ENCODE peak calls at places on chromosomes 12 and 14, in ten cellular contexts. B is heart left ventricle; E is activated T-cell treated with anti-CD3 and anti-CD28 coated beads, Interleukin-2, amount 50 U/mL, for 1 hour; V is NCI-H1092; Q is fibroblast of pulmonary artery; W is lower leg skin; I is stimulated activated effector memory CD8-positive, alpha-beta T cell treated with anti-CD3 and anti-CD28 coated beads, Interleukin-12 subunit alpha, Interleukin-12 subunit beta, amount 100 ng/mL, for 72 hours; P is HL-60; S is effector memory CD8-positive, alpha-beta T cell; Z is left ventricle myocardium superior. L is an unnamed sample.
A peak's percentile ranks its signal among the peaks of the same experiment; 100 is the strongest.

GRCh38 chr12:62632521-62632920 is 165.9 kb downstream of the MON2 start:
- DNase-seq in B (peak; percentile 41), E (peak; percentile 23), V (peak; percentile 21), Q (no peak), W (peak; percentile 89), I (no peak), P (no peak), S (peak; percentile 3), Z (peak; percentile 80), L (no peak)

GRCh38 chr12:96397756-96398421 is 2.4 kb downstream of the CDK17 start:
- DNase-seq in B (no peak), E (no peak), V (no peak), Q (peak; percentile 46), W (no peak), I (no peak), P (no peak), S (no peak), Z (no peak), L (peak; percentile 35)

GRCh38 chr12:65998536-65999530 is 131.7 kb downstream of the LLPH start:
- DNase-seq in B (no peak), E (no peak), V (no peak), Q (no peak), W (no peak), I (no peak), P (no peak), S (no peak), Z (no peak), L (no peak)

GRCh38 chr12:1830981-1831930 is 10.9 kb downstream of the LRTM2 start:
- DNase-seq in B (peak; percentile 58), E (no peak), V (no peak), Q (peak; percentile 72), W (no peak), I (no peak), P (no peak), S (peak; percentile 20), Z (peak; percentile 68), L (no peak)

GRCh38 chr14:65103150-65103760 is 938 bp upstream of the MAX start:
- DNase-seq in B (no peak), E (no peak), V (no peak), Q (peak; percentile 26), W (no peak), I (no peak), P (peak; percentile 33), S (no peak), Z (no peak), L (no peak)

GRCh38 chr12:50201987-50202521 is 34.9 kb upstream of the CERS5 start:
- DNase-seq in B (no peak), E (no peak), V (no peak), Q (peak; percentile 79), W (no peak), I (no peak), P (no peak), S (no peak), Z (no peak), L (no peak)

GRCh38 chr12:69007858-69008314 is 74.9 kb upstream of the CPM start:
- DNase-seq in B (no peak), E (no peak), V (no peak), Q (peak; percentile 13), W (no peak), I (no peak), P (no peak), S (no peak), Z (no peak), L (no peak)

GRCh38 chr12:114623737-114624136 is 60.2 kb downstream of the TBX3 start:
- DNase-seq in B (no peak), E (no peak), V (no peak), Q (no peak), W (peak; percentile 12), I (no peak), P (no peak), S (no peak), Z (no peak), L (no peak)

GRCh38 chr12:13465641-13466040 is 269.1 kb downstream of the EMP1 start:
- DNase-seq in B (peak; percentile 25), E (no peak), V (no peak), Q (no peak), W (no peak), I (no peak), P (no peak), S (no peak), Z (peak; percentile 58), L (no peak)

GRCh38 chr14:42057176-42057575 is 450.5 kb downstream of the LRFN5 start:
- DNase-seq in B (no peak), E (no peak), V (no peak), Q (peak; percentile 52), W (no peak), I (no peak), P (no peak), S (no peak), Z (no peak), L (no peak)

GRCh38 chr14:21419528-21419927 is 35.7 kb upstream of the SUPT16H start:
- DNase-seq in B (no peak), E (no peak), V (no peak), Q (no peak), W (no peak), I (no peak), P (no peak), S (no peak), Z (no peak), L (no peak)

GRCh38 chr14:70887207-70888150 is 19.8 kb upstream of the PCNX1 start:
- DNase-seq in B (no peak), E (no peak), V (no peak), Q (peak; percentile 43), W (no peak), I (no peak), P (no peak), S (no peak), Z (no peak), L (peak; percentile 23)

GRCh38 chr14:90398315-90398811 is 1.5 kb downstream of the CALM1 start:
- DNase-seq in B (peak; percentile 45), E (peak; percentile 77), V (no peak), Q (peak; percentile 29), W (peak; percentile 92), I (peak; percentile 50), P (peak; percentile 79), S (peak; percentile 59), Z (no peak), L (peak; percentile 52)

GRCh38 chr12:114012744-114013431 is 46.8 kb upstream of the RBM19 start:
- DNase-seq in B (no peak), E (no peak), V (no peak), Q (no peak), W (no peak), I (no peak), P (no peak), S (no peak), Z (no peak), L (no peak)

GRCh38 chr14:81384900-81385299 is 15.2 kb downstream of the STON2 start:
- DNase-seq in B (no peak), E (no peak), V (no peak), Q (no peak), W (no peak), I (no peak), P (no peak), S (no peak), Z (no peak), L (no peak)

GRCh38 chr12:110107369-110108281 is 16.5 kb upstream of the IFT81 start:
- DNase-seq in B (peak; percentile 41), E (no peak), V (no peak), Q (peak; percentile 92), W (no peak), I (no peak), P (no peak), S (no peak), Z (no peak), L (no peak)

GRCh38 chr12:45660330-45660729 is 69.2 kb upstream of the ARID2 start:
- DNase-seq in B (peak; percentile 18), E (no peak), V (no peak), Q (peak; percentile 77), W (no peak), I (no peak), P (peak; percentile 23), S (no peak), Z (no peak), L (peak; percentile 54)

GRCh38 chr12:55707841-55708694 is at the start of gene ITGA7:
- DNase-seq in B (peak; percentile 86), E (peak; percentile 68), V (peak; percentile 7), Q (no peak), W (peak; percentile 94), I (peak; percentile 46), P (no peak), S (no peak), Z (peak; percentile 91), L (no peak)

L was measured in AML-193.